ENCODE peak calls at places on chromosomes 3 and 15, in eight cellular contexts. K is cardiac muscle cell, G is body of pancreas, W is NCI-H226, Y is ecto neural progenitor cell, T is RWPE1, O is NCI-H1092 treated with DMSO at 0.1 percent for 48 hours, R is GM12864. M is an unnamed sample.

GRCh38 chr3:16090013-16090412 is 84.5 kb upstream of the GALNT15 start:
- DNase-seq in K (no peak), G (no peak), W (peak; percentile 92), Y (no peak), T (peak; percentile 79), O (no peak), R (no peak), M (no peak)

GRCh38 chr3:76047368-76047767 is 262.0 kb upstream of the ZNF717 start:
- DNase-seq in K (no peak), G (no peak), W (no peak), Y (no peak), T (no peak), O (no peak), R (no peak), M (no peak)

GRCh38 chr3:190671658-190672057 is 157.8 kb downstream of the IL1RAP start:
- DNase-seq in K (no peak), G (no peak), W (no peak), Y (no peak), T (peak; percentile 14), O (no peak), R (no peak), M (no peak)

GRCh38 chr3:179852117-179852886 is 184.4 kb downstream of the PEX5L start:
- DNase-seq in K (no peak), G (no peak), W (peak; percentile 16), Y (no peak), T (no peak), O (no peak), R (peak; percentile 3), M (peak; percentile 62)

GRCh38 chr3:155548194-155548593 is 196.7 kb downstream of the PLCH1 start:
- DNase-seq in K (no peak), G (no peak), W (peak; percentile 32), Y (no peak), T (no peak), O (no peak), R (no peak), M (no peak)

GRCh38 chr15:38736686-38737085 is 172.1 kb upstream of the RASGRP1 start:
- DNase-seq in K (no peak), G (no peak), W (no peak), Y (no peak), T (no peak), O (no peak), R (no peak), M (no peak)

GRCh38 chr3:111803123-111803593 is 55.9 kb upstream of the PHLDB2 start:
- DNase-seq in K (peak; percentile 5), G (peak; percentile 40), W (peak; percentile 99), Y (no peak), T (peak; percentile 88), O (no peak), R (no peak), M (no peak)

GRCh38 chr3:59404064-59404463 is 354.2 kb upstream of the CFAP20DC start:
- DNase-seq in K (no peak), G (no peak), W (no peak), Y (no peak), T (no peak), O (no peak), R (no peak), M (no peak)

GRCh38 chr3:173584093-173584833 is 186.7 kb downstream of the NLGN1 start:
- DNase-seq in K (peak; percentile 70), G (no peak), W (no peak), Y (peak; percentile 53), T (peak; percentile 15), O (peak; percentile 30), R (no peak), M (no peak)

M was measured in SIG-M5.